ENCODE peak calls at places on chromosome 15, in four cellular contexts. J is nucleus accumbens, W is T-helper 2 cell, K is AG04449. G is an unnamed sample.
A peak's percentile ranks its signal among the peaks of the same experiment; 100 is the strongest.

GRCh38 chr15:74128785-74129350 is 1.5 kb upstream of the ISLR2 start:
- DNase-seq in J (no peak), W (no peak), K (no peak), G (no peak)

GRCh38 chr15:25775317-25775912 is 87.7 kb downstream of the ATP10A start:
- DNase-seq in J (no peak), W (no peak), K (peak; percentile 50), G (no peak)

GRCh38 chr15:31930967-31931366 is 99.3 kb upstream of the CHRNA7 start:
- DNase-seq in J (no peak), W (peak; percentile 10), K (no peak), G (no peak)

GRCh38 chr15:55267401-55268053 is 22.1 kb downstream of the RAB27A start:
- DNase-seq in J (no peak), W (peak; percentile 27), K (no peak), G (peak; percentile 74)

GRCh38 chr15:100762289-100762688 is 117.3 kb upstream of the ALDH1A3 start:
- DNase-seq in J (no peak), W (no peak), K (no peak), G (no peak)

GRCh38 chr15:75347222-75348033 is 589 bp downstream of the NEIL1 start:
- DNase-seq in J (peak; percentile 50), W (peak; percentile 22), K (no peak), G (peak; percentile 51)

GRCh38 chr15:90459368-90459767 is 70.4 kb upstream of the CRTC3 start:
- DNase-seq in J (no peak), W (no peak), K (no peak), G (no peak)

GRCh38 chr15:35928847-35929246 is 382.9 kb upstream of the DPH6 start:
- DNase-seq in J (no peak), W (no peak), K (no peak), G (no peak)

GRCh38 chr15:73932381-73933191 is 6.3 kb downstream of the LOXL1 start:
- DNase-seq in J (no peak), W (no peak), K (no peak), G (no peak)

GRCh38 chr15:67850995-67851535 is 11.2 kb upstream of the RNU6-1 start:
- DNase-seq in J (no peak), W (no peak), K (no peak), G (no peak)

GRCh38 chr15:64163662-64164362 is 990 bp upstream of the PPIB start:
- DNase-seq in J (no peak), W (no peak), K (no peak), G (no peak)

GRCh38 chr15:25742008-25742407 is 121.1 kb downstream of the ATP10A start:
- DNase-seq in J (no peak), W (no peak), K (no peak), G (no peak)

GRCh38 chr15:34336947-34337556 is 529 bp downstream of the SLC12A6 start:
- DNase-seq in J (no peak), W (no peak), K (no peak), G (peak; percentile 15)

GRCh38 chr15:22810033-22810734 is 23.7 kb downstream of the NIPA1 start:
- DNase-seq in J (no peak), W (no peak), K (no peak), G (no peak)

G was measured in CD4-positive, alpha-beta T cell.